ENCODE peak calls at places on chromosomes 2 and 18, in eight cellular contexts. K is WTC11, Q is HCT116, C is cardiac fibroblast, E is cardiac muscle cell, F is dorsolateral prefrontal cortex, B is fibroblast of lung, W is left ventricle myocardium inferior. L is an unnamed sample.

GRCh38 chr18:10414293-10414842 is 40.1 kb upstream of the APCDD1 start:
- DNase-seq in E (no peak), Q (no peak), F (no peak), W (no peak), C (no peak), K (no peak), B (no peak), L (no peak)

GRCh38 chr2:237574894-237575868 is 8.8 kb downstream of the PRLH start:
- DNase-seq in C (peak; percentile 43), F (no peak), W (peak; percentile 35), K (no peak), Q (peak; percentile 54), B (no peak), E (peak; percentile 37), L (no peak)

GRCh38 chr2:229282758-229283546 is 11.9 kb upstream of the PID1 start:
- DNase-seq in B (peak; percentile 99), W (peak; percentile 27), E (peak; percentile 99), C (peak; percentile 100), Q (no peak), F (no peak), K (no peak), L (no peak)

GRCh38 chr2:121969155-121969554 is 213.7 kb downstream of the TSN start:
- DNase-seq in F (no peak), K (no peak), C (peak; percentile 70), Q (no peak), E (peak; percentile 55), W (peak; percentile 30), B (peak; percentile 2), L (no peak)

GRCh38 chr2:236557894-236558532 is 11.6 kb upstream of the ACKR3 start:
- DNase-seq in E (no peak), C (no peak), W (no peak), B (no peak), K (no peak), F (no peak), Q (no peak), L (no peak)

GRCh38 chr2:113240150-113240914 is 38.4 kb downstream of the PAX8 start:
- DNase-seq in B (peak; percentile 98), K (no peak), F (peak; percentile 66), Q (peak; percentile 55), E (peak; percentile 94), W (peak; percentile 90), C (peak; percentile 91), L (no peak)

GRCh38 chr2:241813080-241813805 is 4.2 kb downstream of the NEU4 start:
- DNase-seq in B (no peak), F (no peak), C (peak; percentile 42), W (no peak), E (peak; percentile 9), K (no peak), Q (no peak), L (no peak)

GRCh38 chr2:58347810-58348209 is 106.7 kb upstream of the FANCL start:
- DNase-seq in W (no peak), F (no peak), K (no peak), C (no peak), E (no peak), Q (no peak), B (no peak), L (no peak)

GRCh38 chr2:211454684-211455083 is 898.3 kb downstream of the CPS1 start:
- DNase-seq in B (no peak), E (no peak), K (no peak), C (no peak), W (no peak), Q (no peak), F (peak; percentile 62), L (no peak)

GRCh38 chr2:101999122-101999789 is 7.5 kb downstream of the IL1R2 start:
- DNase-seq in K (no peak), W (no peak), C (peak; percentile 49), Q (no peak), F (no peak), E (no peak), B (no peak), L (no peak)

GRCh38 chr2:215911686-215912085 is 101.7 kb downstream of the MREG start:
- DNase-seq in Q (no peak), B (no peak), C (no peak), W (no peak), E (no peak), F (no peak), K (no peak), L (no peak)

GRCh38 chr18:23057096-23057495 is 78.2 kb upstream of the CABLES1 start:
- DNase-seq in E (no peak), F (no peak), W (no peak), K (no peak), C (no peak), B (no peak), Q (no peak), L (no peak)

GRCh38 chr18:23056315-23056714 is 79.0 kb upstream of the CABLES1 start:
- DNase-seq in F (no peak), W (no peak), E (no peak), C (no peak), Q (no peak), K (no peak), B (no peak), L (no peak)

GRCh38 chr18:23053756-23054457 is 81.4 kb upstream of the CABLES1 start:
- DNase-seq in K (peak; percentile 66), E (peak; percentile 73), F (no peak), C (peak; percentile 31), Q (no peak), W (no peak), B (peak; percentile 35), L (peak; percentile 21)

GRCh38 chr18:23058746-23059440 is 76.4 kb upstream of the CABLES1 start:
- DNase-seq in W (no peak), F (no peak), B (no peak), Q (no peak), K (no peak), E (no peak), C (peak; percentile 13), L (no peak)

DNA sequence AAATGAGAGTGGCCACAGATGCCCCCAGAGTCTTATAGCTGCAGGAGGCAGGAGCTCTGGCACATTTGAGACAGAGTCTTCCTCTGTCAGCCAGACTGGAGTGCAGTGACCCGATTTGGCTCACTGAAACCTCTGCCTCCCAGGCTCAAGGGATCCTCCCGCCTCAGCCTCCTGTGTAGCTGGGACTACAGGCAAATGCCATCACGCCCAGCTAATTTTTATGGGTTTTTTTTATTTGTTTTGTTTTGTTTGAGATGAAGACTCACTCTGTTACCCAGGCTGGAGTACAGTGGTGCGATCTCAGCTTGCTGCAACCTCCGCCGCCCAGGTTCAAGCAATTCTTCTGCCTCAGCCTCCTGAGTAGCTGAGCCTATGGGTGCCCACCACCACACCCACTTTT is 80.7 kb upstream of the CABLES1 start:
- DNase-seq in C (no peak), F (no peak), Q (no peak), B (no peak), W (no peak), E (no peak), K (no peak), L (no peak)
- TF ChIP-seq CTCF in C (no peak), F (no peak), Q (no peak), B (no peak), W (no peak), E (no peak), K (no peak), L (no peak)

DNA sequence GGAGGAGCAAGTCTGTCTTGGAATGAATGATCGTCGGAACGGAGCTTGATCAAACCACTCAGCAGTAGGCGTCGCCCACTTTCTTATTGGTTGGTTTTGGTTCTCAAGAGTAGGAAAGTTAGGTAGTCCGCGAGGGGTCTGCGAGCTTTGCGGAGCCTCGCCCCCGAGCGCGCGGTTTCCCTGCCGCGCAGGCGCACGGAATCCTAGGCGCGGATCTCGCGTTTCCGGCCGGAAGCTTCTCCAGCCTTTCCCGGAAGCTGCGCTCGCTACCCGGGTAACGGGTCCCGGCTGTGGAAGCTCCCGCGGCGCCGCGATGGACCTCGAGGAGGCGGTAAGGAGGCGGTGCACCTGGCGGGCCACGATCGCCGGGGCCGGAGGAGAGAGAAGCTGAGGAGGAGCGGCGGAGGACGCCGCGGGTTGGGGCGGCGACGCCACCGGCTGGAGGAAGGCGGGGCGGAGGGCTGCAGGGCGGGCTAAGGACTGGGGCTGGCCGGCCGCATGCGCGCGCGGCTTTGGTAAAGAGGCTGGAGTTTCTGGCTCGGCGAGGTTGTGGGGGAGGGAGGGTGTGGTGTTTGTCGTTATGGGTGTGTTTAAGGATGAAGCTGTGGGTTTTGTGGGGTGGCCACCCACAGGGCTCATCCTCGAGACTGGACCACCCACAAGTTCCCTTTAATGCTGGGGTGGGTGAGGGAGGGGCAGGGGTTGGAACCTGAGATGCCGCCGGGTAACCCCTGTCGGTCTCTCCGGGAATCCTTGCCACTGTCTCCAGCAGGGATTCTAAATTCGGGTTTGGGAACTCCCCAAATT is at the start of gene TAF1B:
- DNase-seq in F (peak; percentile 82), E (peak; percentile 95), K (peak; percentile 90), C (peak; percentile 92), Q (peak; percentile 91), W (peak; percentile 83), B (peak; percentile 92), L (peak; percentile 89)
- TF ChIP-seq CTCF in F (peak; percentile 32), E (peak; percentile 37), K (no peak), C (peak; percentile 31), Q (no peak), W (peak; percentile 48), B (peak; percentile 20), L (peak; percentile 56)

GRCh38 chr2:160291382-160291781 is 91.3 kb upstream of the ITGB6 start:
- DNase-seq in F (no peak), Q (no peak), C (no peak), K (no peak), E (no peak), W (no peak), B (no peak), L (no peak)
- TF ChIP-seq CTCF in F (no peak), Q (no peak), C (peak; percentile 19), K (no peak), E (peak; percentile 5), W (peak; percentile 37), B (no peak), L (no peak)

GRCh38 chr2:83782122-83782521 is 677.0 kb downstream of the SUCLG1 start:
- DNase-seq in B (no peak), F (no peak), C (no peak), Q (no peak), W (no peak), K (no peak), E (no peak), L (no peak)
- TF ChIP-seq CTCF in B (no peak), F (no peak), C (no peak), Q (peak; percentile 15), W (no peak), K (no peak), E (no peak), L (no peak)

DNA sequence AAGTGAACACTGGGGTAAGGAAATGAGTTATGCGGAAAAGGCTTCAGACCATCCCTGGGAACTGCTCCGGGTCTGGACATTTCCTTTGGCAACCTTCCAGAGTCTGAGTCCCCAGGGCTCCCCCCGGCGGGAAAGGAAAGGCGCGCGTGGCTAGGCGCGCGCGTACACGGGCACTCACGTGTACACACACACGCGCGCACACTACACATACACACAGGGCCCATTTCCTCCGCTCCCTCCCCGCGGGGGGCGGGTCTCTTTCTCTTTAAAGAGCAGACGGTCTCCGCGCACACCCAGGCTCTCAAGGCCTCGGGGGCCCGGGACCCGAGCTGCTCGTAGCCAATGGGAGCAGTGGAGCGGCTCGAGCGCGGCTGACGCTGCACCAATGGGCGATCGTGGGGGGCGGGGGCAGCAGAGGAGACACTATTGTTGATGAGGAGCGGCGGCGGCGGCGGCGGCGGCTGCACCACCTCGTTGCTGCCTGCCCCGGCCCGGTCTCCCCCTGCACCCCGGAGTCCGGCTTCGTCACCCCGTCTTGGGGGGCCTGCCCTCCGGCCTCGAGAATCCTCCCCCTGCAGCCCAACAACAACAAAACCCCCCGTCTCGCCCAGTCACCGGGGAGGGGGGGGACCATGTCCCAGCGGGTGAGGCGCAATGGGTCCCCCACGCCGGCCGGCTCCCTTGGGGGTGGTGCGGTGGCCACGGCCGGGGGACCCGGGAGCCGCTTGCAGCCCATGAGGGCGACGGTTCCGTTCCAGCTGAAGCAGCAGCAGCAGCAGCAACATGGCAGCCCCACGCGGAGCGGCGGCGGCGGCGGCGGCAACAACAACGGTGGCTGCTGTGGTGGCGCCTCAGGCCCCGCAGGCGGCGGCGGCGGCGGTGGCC is at the start of gene FAM117B:
- DNase-seq in B (peak; percentile 94), Q (peak; percentile 90), C (peak; percentile 95), K (peak; percentile 99), W (peak; percentile 99), F (peak; percentile 98), E (peak; percentile 98), L (peak; percentile 95)
- TF ChIP-seq CTCF in B (no peak), Q (no peak), C (no peak), K (no peak), W (no peak), F (peak; percentile 10), E (peak; percentile 6), L (peak; percentile 16)